ENCODE peak calls at places on chromosomes 12 and 14, in nine cellular contexts. One of them, this sample, is unnamed. For H3K27me3, the result is how much of the 10 kb centered on the place peaks cover.

GRCh38 chr14:103204852-103205540 is 81.7 kb downstream of the TNFAIP2 start:
- DNase-seq in stomach: no peak
- DNase-seq in PC-3: no peak
- DNase-seq in dorsolateral prefrontal cortex: no peak
- DNase-seq in tibial nerve: no peak
- DNase-seq in MG63: no peak
- DNase-seq in heart left ventricle: no peak
- DNase-seq in uterus: no peak
- DNase-seq in H1: no peak
- DNase-seq in this sample: no peak

GRCh38 chr12:120043421-120043820 is 54.4 kb downstream of the BICDL1 start:
- DNase-seq in stomach: no peak
- DNase-seq in PC-3: no peak
- DNase-seq in dorsolateral prefrontal cortex: no peak
- DNase-seq in tibial nerve: no peak
- DNase-seq in MG63: no peak
- DNase-seq in heart left ventricle: no peak
- DNase-seq in uterus: no peak
- DNase-seq in H1: no peak
- DNase-seq in this sample: no peak

GRCh38 chr14:93160353-93160801 is 24.3 kb downstream of the MOAP1 start:
- DNase-seq in stomach: no peak
- DNase-seq in PC-3: peak
- DNase-seq in dorsolateral prefrontal cortex: no peak
- DNase-seq in tibial nerve: no peak
- DNase-seq in MG63: no peak
- DNase-seq in heart left ventricle: no peak
- DNase-seq in uterus: no peak
- DNase-seq in H1: no peak
- DNase-seq in this sample: no peak

GRCh38 chr14:97166497-97166896 is 369.3 kb downstream of the VRK1 start:
- DNase-seq in stomach: no peak
- DNase-seq in PC-3: peak
- DNase-seq in dorsolateral prefrontal cortex: no peak
- DNase-seq in tibial nerve: no peak
- DNase-seq in MG63: peak
- DNase-seq in heart left ventricle: no peak
- DNase-seq in uterus: no peak
- DNase-seq in H1: no peak
- DNase-seq in this sample: no peak

GRCh38 chr12:123058980-123059379 is 78.5 kb downstream of the ARL6IP4 start:
- DNase-seq in stomach: no peak
- DNase-seq in PC-3: no peak
- DNase-seq in dorsolateral prefrontal cortex: no peak
- DNase-seq in tibial nerve: no peak
- DNase-seq in MG63: peak
- DNase-seq in heart left ventricle: no peak
- DNase-seq in uterus: no peak
- DNase-seq in H1: no peak
- DNase-seq in this sample: no peak

GRCh38 chr14:73924337-73924736 is 25.6 kb downstream of the FAM161B start:
- DNase-seq in stomach: no peak
- DNase-seq in PC-3: no peak
- DNase-seq in dorsolateral prefrontal cortex: no peak
- DNase-seq in tibial nerve: no peak
- DNase-seq in MG63: no peak
- DNase-seq in heart left ventricle: no peak
- DNase-seq in uterus: no peak
- DNase-seq in H1: no peak
- DNase-seq in this sample: no peak

GRCh38 chr14:76941544-76942287 is 86.8 kb downstream of the IRF2BPL start:
- DNase-seq in stomach: no peak
- DNase-seq in PC-3: no peak
- DNase-seq in dorsolateral prefrontal cortex: no peak
- DNase-seq in tibial nerve: no peak
- DNase-seq in MG63: no peak
- DNase-seq in heart left ventricle: no peak
- DNase-seq in uterus: no peak
- DNase-seq in H1: no peak
- DNase-seq in this sample: no peak

GRCh38 chr14:64337901-64338615 is 43.9 kb upstream of the ESR2 start:
- DNase-seq in stomach: peak
- DNase-seq in PC-3: peak
- DNase-seq in dorsolateral prefrontal cortex: peak
- DNase-seq in tibial nerve: no peak
- DNase-seq in MG63: peak
- DNase-seq in heart left ventricle: peak
- DNase-seq in uterus: peak
- DNase-seq in H1: peak
- DNase-seq in this sample: no peak

GRCh38 chr14:106013879-106014376 is 487.5 kb downstream of the TMEM121 start:
- DNase-seq in stomach: no peak
- DNase-seq in PC-3: no peak
- DNase-seq in dorsolateral prefrontal cortex: no peak
- DNase-seq in tibial nerve: no peak
- DNase-seq in MG63: no peak
- DNase-seq in heart left ventricle: no peak
- DNase-seq in uterus: no peak
- DNase-seq in H1: no peak
- DNase-seq in this sample: no peak

GRCh38 chr12:120697344-120697743 is 10.4 kb downstream of the MLEC start:
- DNase-seq in stomach: no peak
- DNase-seq in PC-3: no peak
- DNase-seq in dorsolateral prefrontal cortex: no peak
- DNase-seq in tibial nerve: no peak
- DNase-seq in MG63: no peak
- DNase-seq in heart left ventricle: no peak
- DNase-seq in uterus: no peak
- DNase-seq in H1: no peak
- DNase-seq in this sample: no peak

GRCh38 chr14:104403421-104404220 is 175.9 kb upstream of the C14orf180 start:
- DNase-seq in stomach: peak
- DNase-seq in PC-3: no peak
- DNase-seq in dorsolateral prefrontal cortex: no peak
- DNase-seq in tibial nerve: no peak
- DNase-seq in MG63: no peak
- DNase-seq in heart left ventricle: no peak
- DNase-seq in uterus: no peak
- DNase-seq in H1: peak
- DNase-seq in this sample: no peak

GRCh38 chr12:85575115-85576096 is 260.8 kb downstream of the RASSF9 start:
- DNase-seq in stomach: peak
- DNase-seq in PC-3: peak
- DNase-seq in dorsolateral prefrontal cortex: peak
- DNase-seq in tibial nerve: peak
- DNase-seq in MG63: peak
- DNase-seq in heart left ventricle: peak
- DNase-seq in uterus: peak
- DNase-seq in H1: peak
- DNase-seq in this sample: peak

GRCh38 chr14:98198385-98198784 is 1073.6 kb downstream of the BCL11B start:
- DNase-seq in stomach: no peak
- DNase-seq in PC-3: peak
- DNase-seq in dorsolateral prefrontal cortex: no peak
- DNase-seq in tibial nerve: no peak
- DNase-seq in MG63: no peak
- DNase-seq in heart left ventricle: no peak
- DNase-seq in uterus: no peak
- DNase-seq in H1: no peak
- DNase-seq in this sample: no peak

GRCh38 chr12:96073346-96074336 is 38.3 kb upstream of the LTA4H start:
- DNase-seq in stomach: no peak
- DNase-seq in PC-3: peak
- DNase-seq in dorsolateral prefrontal cortex: no peak
- DNase-seq in tibial nerve: no peak
- DNase-seq in MG63: no peak
- DNase-seq in heart left ventricle: no peak
- DNase-seq in uterus: no peak
- DNase-seq in H1: no peak
- DNase-seq in this sample: no peak

GRCh38 chr14:101506921-101507300 is 54.4 kb upstream of the DIO3 start:
- DNase-seq in stomach: peak
- DNase-seq in PC-3: no peak
- DNase-seq in dorsolateral prefrontal cortex: no peak
- DNase-seq in tibial nerve: peak
- DNase-seq in MG63: no peak
- DNase-seq in heart left ventricle: no peak
- DNase-seq in uterus: peak
- DNase-seq in H1: no peak
- DNase-seq in this sample: no peak

GRCh38 chr12:32502693-32503510 is 103.5 kb downstream of the FGD4 start:
- DNase-seq in stomach: no peak
- DNase-seq in PC-3: no peak
- DNase-seq in dorsolateral prefrontal cortex: peak
- DNase-seq in tibial nerve: no peak
- DNase-seq in MG63: peak
- DNase-seq in heart left ventricle: no peak
- DNase-seq in uterus: peak
- DNase-seq in H1: no peak
- DNase-seq in this sample: no peak

GRCh38 chr12:32504626-32505025 is 105.3 kb downstream of the FGD4 start:
- DNase-seq in stomach: no peak
- DNase-seq in PC-3: no peak
- DNase-seq in dorsolateral prefrontal cortex: no peak
- DNase-seq in tibial nerve: no peak
- DNase-seq in MG63: no peak
- DNase-seq in heart left ventricle: no peak
- DNase-seq in uterus: no peak
- DNase-seq in H1: no peak
- DNase-seq in this sample: no peak

GRCh38 chr12:32499048-32499447 is 99.7 kb downstream of the FGD4 start:
- DNase-seq in stomach: peak
- DNase-seq in PC-3: no peak
- DNase-seq in dorsolateral prefrontal cortex: no peak
- DNase-seq in tibial nerve: no peak
- DNase-seq in MG63: no peak
- DNase-seq in heart left ventricle: peak
- DNase-seq in uterus: no peak
- DNase-seq in H1: no peak
- DNase-seq in this sample: no peak

GRCh38 chr12:32505067-32505466 is 105.7 kb downstream of the FGD4 start:
- DNase-seq in stomach: no peak
- DNase-seq in PC-3: no peak
- DNase-seq in dorsolateral prefrontal cortex: no peak
- DNase-seq in tibial nerve: no peak
- DNase-seq in MG63: no peak
- DNase-seq in heart left ventricle: no peak
- DNase-seq in uterus: no peak
- DNase-seq in H1: no peak
- DNase-seq in this sample: no peak

GRCh38 chr12:32501835-32502333 is 102.5 kb downstream of the FGD4 start:
- DNase-seq in stomach: peak
- DNase-seq in PC-3: no peak
- DNase-seq in dorsolateral prefrontal cortex: peak
- DNase-seq in tibial nerve: no peak
- DNase-seq in MG63: no peak
- DNase-seq in heart left ventricle: peak
- DNase-seq in uterus: peak
- DNase-seq in H1: peak
- DNase-seq in this sample: no peak
- H3K4me3 ChIP-seq in stomach: peak
- H3K4me3 ChIP-seq in PC-3: no peak
- H3K4me3 ChIP-seq in dorsolateral prefrontal cortex: peak
- H3K4me3 ChIP-seq in tibial nerve: no peak
- H3K4me3 ChIP-seq in MG63: no peak
- H3K4me3 ChIP-seq in heart left ventricle: peak
- H3K4me3 ChIP-seq in uterus: no peak
- H3K4me3 ChIP-seq in H1: peak
- H3K4me3 ChIP-seq in this sample: peak

GRCh38 chr12:131231194-131231980 is 277.7 kb downstream of the ADGRD1 start:
- DNase-seq in stomach: no peak
- DNase-seq in PC-3: no peak
- DNase-seq in dorsolateral prefrontal cortex: no peak
- DNase-seq in tibial nerve: no peak
- DNase-seq in MG63: no peak
- DNase-seq in heart left ventricle: no peak
- DNase-seq in uterus: no peak
- DNase-seq in H1: no peak
- DNase-seq in this sample: no peak

GRCh38 chr12:131233737-131234474 is 280.2 kb downstream of the ADGRD1 start:
- DNase-seq in stomach: no peak
- DNase-seq in PC-3: no peak
- DNase-seq in dorsolateral prefrontal cortex: no peak
- DNase-seq in tibial nerve: no peak
- DNase-seq in MG63: no peak
- DNase-seq in heart left ventricle: no peak
- DNase-seq in uterus: no peak
- DNase-seq in H1: no peak
- DNase-seq in this sample: no peak

GRCh38 chr12:131226345-131227265 is 272.9 kb downstream of the ADGRD1 start:
- DNase-seq in stomach: no peak
- DNase-seq in PC-3: no peak
- DNase-seq in dorsolateral prefrontal cortex: no peak
- DNase-seq in tibial nerve: no peak
- DNase-seq in MG63: no peak
- DNase-seq in heart left ventricle: no peak
- DNase-seq in uterus: no peak
- DNase-seq in H1: no peak
- DNase-seq in this sample: no peak

GRCh38 chr12:131230340-131231099 is 276.8 kb downstream of the ADGRD1 start:
- DNase-seq in stomach: no peak
- DNase-seq in PC-3: no peak
- DNase-seq in dorsolateral prefrontal cortex: no peak
- DNase-seq in tibial nerve: no peak
- DNase-seq in MG63: no peak
- DNase-seq in heart left ventricle: no peak
- DNase-seq in uterus: no peak
- DNase-seq in H1: no peak
- DNase-seq in this sample: no peak

GRCh38 chr12:131229426-131230339 is 276.0 kb downstream of the ADGRD1 start:
- DNase-seq in stomach: no peak
- DNase-seq in PC-3: no peak
- DNase-seq in dorsolateral prefrontal cortex: no peak
- DNase-seq in tibial nerve: no peak
- DNase-seq in MG63: no peak
- DNase-seq in heart left ventricle: peak
- DNase-seq in uterus: peak
- DNase-seq in H1: peak
- DNase-seq in this sample: peak
- H3K27me3 ChIP-seq in stomach: under half
- H3K27me3 ChIP-seq in PC-3: under half
- H3K27me3 ChIP-seq in dorsolateral prefrontal cortex: under half
- H3K27me3 ChIP-seq in tibial nerve: under half
- H3K27me3 ChIP-seq in MG63: under half
- H3K27me3 ChIP-seq in heart left ventricle: under half
- H3K27me3 ChIP-seq in uterus: under half
- H3K27me3 ChIP-seq in H1: under half
- H3K27me3 ChIP-seq in this sample: under half

GRCh38 chr12:52691076-52691764 is 11.0 kb upstream of the KRT1 start:
- DNase-seq in stomach: no peak
- DNase-seq in PC-3: no peak
- DNase-seq in dorsolateral prefrontal cortex: no peak
- DNase-seq in tibial nerve: no peak
- DNase-seq in MG63: no peak
- DNase-seq in heart left ventricle: no peak
- DNase-seq in uterus: no peak
- DNase-seq in H1: peak
- DNase-seq in this sample: no peak
- H3K4me3 ChIP-seq in stomach: peak
- H3K4me3 ChIP-seq in PC-3: peak
- H3K4me3 ChIP-seq in dorsolateral prefrontal cortex: peak
- H3K4me3 ChIP-seq in tibial nerve: no peak
- H3K4me3 ChIP-seq in MG63: no peak
- H3K4me3 ChIP-seq in heart left ventricle: peak
- H3K4me3 ChIP-seq in uterus: no peak
- H3K4me3 ChIP-seq in H1: peak
- H3K4me3 ChIP-seq in this sample: no peak

GRCh38 chr12:53754633-53755261 is 3.0 kb upstream of the CISTR start:
- DNase-seq in stomach: peak
- DNase-seq in PC-3: peak
- DNase-seq in dorsolateral prefrontal cortex: no peak
- DNase-seq in tibial nerve: no peak
- DNase-seq in MG63: peak
- DNase-seq in heart left ventricle: no peak
- DNase-seq in uterus: peak
- DNase-seq in H1: no peak
- DNase-seq in this sample: no peak
- H3K27me3 ChIP-seq in stomach: half or more
- H3K27me3 ChIP-seq in PC-3: under half
- H3K27me3 ChIP-seq in dorsolateral prefrontal cortex: under half
- H3K27me3 ChIP-seq in tibial nerve: under half
- H3K27me3 ChIP-seq in MG63: under half
- H3K27me3 ChIP-seq in heart left ventricle: under half
- H3K27me3 ChIP-seq in uterus: under half
- H3K27me3 ChIP-seq in H1: under half
- H3K27me3 ChIP-seq in this sample: under half

This sample was measured in heart right ventricle.